ENCODE peak calls at places on chromosomes 3 and 15, in six cellular contexts. P is ovary, L is psoas muscle, C is colonic mucosa, W is tibial artery, D is body of pancreas. M is an unnamed sample.

GRCh38 chr3:120909602-120909878 is 1.5 kb downstream of the STXBP5L start:
- DNase-seq in P (peak; percentile 31), L (no peak), C (no peak), W (no peak), D (no peak), M (no peak)

GRCh38 chr3:15007681-15008141 is 57.4 kb downstream of the MRPS25 start:
- DNase-seq in P (no peak), L (peak; percentile 55), C (no peak), W (no peak), D (no peak), M (no peak)

GRCh38 chr3:112002458-112002971 is 3.8 kb downstream of the TAGLN3 start:
- DNase-seq in P (no peak), L (no peak), C (no peak), W (no peak), D (no peak), M (no peak)

GRCh38 chr3:128347282-128347681 is 119.4 kb downstream of the DNAJB8 start:
- DNase-seq in P (no peak), L (no peak), C (no peak), W (no peak), D (no peak), M (no peak)

GRCh38 chr3:146218880-146219866 is 31.7 kb downstream of the PLSCR4 start:
- DNase-seq in P (peak; percentile 55), L (no peak), C (peak; percentile 46), W (no peak), D (peak; percentile 20), M (no peak)

GRCh38 chr3:193693774-193694173 is 100.8 kb downstream of the OPA1 start:
- DNase-seq in P (no peak), L (no peak), C (no peak), W (no peak), D (no peak), M (no peak)

GRCh38 chr3:126926684-126927404 is 56.1 kb upstream of the PLXNA1 start:
- DNase-seq in P (peak; percentile 63), L (peak; percentile 76), C (no peak), W (peak; percentile 86), D (peak; percentile 45), M (no peak)

GRCh38 chr3:168812234-168812633 is 716.5 kb upstream of the GOLIM4 start:
- DNase-seq in P (no peak), L (no peak), C (no peak), W (no peak), D (no peak), M (no peak)

GRCh38 chr3:53243165-53243564 is 12.7 kb downstream of the TKT start:
- DNase-seq in P (no peak), L (peak; percentile 61), C (no peak), W (no peak), D (peak; percentile 63), M (no peak)

GRCh38 chr15:59166156-59166555 is 40.5 kb upstream of the LDHAL6B start:
- DNase-seq in P (no peak), L (no peak), C (no peak), W (no peak), D (no peak), M (no peak)

GRCh38 chr15:23069496-23070166 is 30.3 kb upstream of the TUBGCP5 start:
- DNase-seq in P (no peak), L (no peak), C (no peak), W (no peak), D (no peak), M (no peak)

GRCh38 chr3:182235504-182235903 is 523.8 kb downstream of the SOX2 start:
- DNase-seq in P (no peak), L (no peak), C (no peak), W (no peak), D (no peak), M (no peak)

GRCh38 chr3:5072100-5072816 is 49.8 kb upstream of the ARL8B start:
- DNase-seq in P (no peak), L (peak; percentile 84), C (no peak), W (no peak), D (no peak), M (no peak)

GRCh38 chr3:179148446-179149238 is 485 bp downstream of the PIK3CA start:
- DNase-seq in P (peak; percentile 57), L (peak; percentile 78), C (peak; percentile 56), W (peak; percentile 25), D (peak; percentile 45), M (peak; percentile 87)

GRCh38 chr3:135805752-135806151 is 159.8 kb upstream of the PPP2R3A start:
- DNase-seq in P (no peak), L (no peak), C (no peak), W (no peak), D (no peak), M (no peak)

GRCh38 chr3:107328074-107328473 is 49.2 kb upstream of the CCDC54 start:
- DNase-seq in P (no peak), L (no peak), C (no peak), W (no peak), D (no peak), M (no peak)

GRCh38 chr15:29731865-29732264 is 90.4 kb downstream of the TJP1 start:
- DNase-seq in P (no peak), L (no peak), C (no peak), W (no peak), D (no peak), M (no peak)

GRCh38 chr3:195893516-195893915 is 14.8 kb downstream of the TNK2 start:
- DNase-seq in P (no peak), L (peak; percentile 68), C (no peak), W (no peak), D (no peak), M (no peak)
- H3K4me1 ChIP-seq in P (peaks cover 14% of the 10 kb centered on the region), L (peaks cover 81% of the 10 kb centered on the region), C (peaks cover 7% of the 10 kb centered on the region), W (peaks cover 7% of the 10 kb centered on the region), D (peaks cover 52% of the 10 kb centered on the region), M (peaks cover 32% of the 10 kb centered on the region)

GRCh38 chr3:104628185-104628789 is 738.4 kb upstream of the ALCAM start:
- DNase-seq in P (no peak), L (no peak), C (no peak), W (no peak), D (no peak), M (no peak)
- TF ChIP-seq CTCF in P (no peak), L (no peak), C (peak; percentile 43), W (peak; percentile 38), D (peak; percentile 66), M (peak; percentile 52)

GRCh38 chr3:23254875-23255274 is 51.7 kb downstream of the UBE2E2 start:
- DNase-seq in P (no peak), L (no peak), C (no peak), W (no peak), D (no peak), M (no peak)

GRCh38 chr3:23254287-23254686 is 51.2 kb downstream of the UBE2E2 start:
- DNase-seq in P (no peak), L (no peak), C (no peak), W (no peak), D (no peak), M (no peak)

GRCh38 chr3:23259515-23259914 is 56.4 kb downstream of the UBE2E2 start:
- DNase-seq in P (no peak), L (no peak), C (no peak), W (no peak), D (no peak), M (no peak)

GRCh38 chr3:23256741-23257435 is 53.8 kb downstream of the UBE2E2 start:
- DNase-seq in P (no peak), L (no peak), C (no peak), W (no peak), D (no peak), M (no peak)

DNA sequence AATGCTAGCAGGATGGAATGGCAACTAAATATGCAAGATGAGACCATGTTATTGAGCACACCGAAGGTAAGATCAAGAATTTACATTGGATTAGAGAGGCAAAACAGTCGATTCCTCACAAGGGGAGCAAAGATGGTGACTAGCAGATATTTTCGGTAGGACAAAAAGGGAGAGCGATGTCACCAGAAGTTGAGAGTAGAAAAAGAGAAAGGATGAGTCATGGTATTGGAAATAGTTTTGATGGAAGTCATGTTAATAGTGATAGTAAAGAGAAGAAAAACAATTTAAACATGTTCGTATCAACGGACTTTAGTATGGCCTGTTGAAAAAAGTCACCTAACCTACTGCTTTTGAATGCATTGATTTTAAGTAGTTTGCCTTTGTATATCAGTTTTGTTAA is 55.0 kb downstream of the UBE2E2 start:
- DNase-seq in P (no peak), L (no peak), C (no peak), W (no peak), D (no peak), M (no peak)
- H3K4me3 ChIP-seq in P (no peak overlapping the region), L (no peak overlapping the region), C (no peak overlapping the region), W (no peak overlapping the region), D (no peak overlapping the region), M (no peak overlapping the region)

GRCh38 chr15:31364301-31365031 is 37.8 kb downstream of the KLF13 start:
- DNase-seq in P (no peak), L (peak; percentile 56), C (no peak), W (no peak), D (peak; percentile 66), M (no peak)

GRCh38 chr15:31362121-31362520 is 35.5 kb downstream of the KLF13 start:
- DNase-seq in P (no peak), L (peak; percentile 39), C (no peak), W (no peak), D (no peak), M (no peak)

GRCh38 chr15:31361764-31362120 is 35.1 kb downstream of the KLF13 start:
- DNase-seq in P (no peak), L (no peak), C (no peak), W (no peak), D (no peak), M (no peak)

GRCh38 chr15:31360843-31361763 is 34.5 kb downstream of the KLF13 start:
- DNase-seq in P (no peak), L (peak; percentile 67), C (peak; percentile 77), W (no peak), D (peak; percentile 87), M (no peak)

DNA sequence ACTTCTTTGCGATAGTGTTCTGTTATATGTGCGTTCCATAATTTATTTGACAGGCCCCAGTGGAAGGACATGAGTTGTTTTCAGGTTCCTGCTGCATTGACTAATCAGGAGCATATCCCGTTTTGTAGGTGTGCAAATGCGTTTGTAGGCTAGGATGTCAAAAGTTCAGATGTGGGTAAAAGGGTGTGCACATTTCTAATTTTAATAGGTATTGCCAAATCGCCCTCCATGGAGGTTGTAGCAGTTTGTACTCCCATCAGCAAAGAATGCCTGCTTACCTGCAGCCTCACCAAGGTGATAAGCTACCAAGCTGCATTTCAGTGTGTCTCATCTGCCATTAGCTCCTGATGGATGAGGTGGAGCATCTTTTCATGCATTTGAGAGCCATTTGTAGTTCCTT is 36.3 kb downstream of the KLF13 start:
- DNase-seq in P (no peak), L (no peak), C (no peak), W (no peak), D (no peak), M (no peak)
- H3K4me1 ChIP-seq in P (peaks cover 20% of the 10 kb centered on the region), L (peaks cover 92% of the 10 kb centered on the region), C (peaks cover 64% of the 10 kb centered on the region), W (no peaks in the 10 kb centered on the region), D (peaks cover 100% of the 10 kb centered on the region), M (peaks cover 77% of the 10 kb centered on the region)

GRCh38 chr3:161700998-161701397 is 204.4 kb downstream of the OTOL1 start:
- DNase-seq in P (no peak), L (no peak), C (no peak), W (no peak), D (no peak), M (no peak)
- TF ChIP-seq CTCF in P (no peak), L (no peak), C (no peak), W (no peak), D (no peak), M (no peak)

GRCh38 chr3:86772699-86773098 is 218.2 kb downstream of the VGLL3 start:
- DNase-seq in P (no peak), L (no peak), C (no peak), W (no peak), D (no peak), M (no peak)
- H3K4me3 ChIP-seq in P (no peak overlapping the region), L (no peak overlapping the region), C (no peak overlapping the region), W (no peak overlapping the region), D (no peak overlapping the region), M (no peak overlapping the region)

GRCh38 chr15:36811903-36812302 is 232.5 kb downstream of the CDIN1 start:
- DNase-seq in P (no peak), L (no peak), C (no peak), W (no peak), D (no peak), M (no peak)
- H3K4me1 ChIP-seq in P (no peaks in the 10 kb centered on the region), L (no peaks in the 10 kb centered on the region), C (no peaks in the 10 kb centered on the region), W (no peaks in the 10 kb centered on the region), D (peaks cover 36% of the 10 kb centered on the region), M (peaks cover 14% of the 10 kb centered on the region)

M was measured in kidney.